ENCODE peak calls at places on chromosomes 12 and 14, in four cellular contexts. W, C, U and F are unnamed samples.

GRCh38 chr14:104752338-104752734 is 611 bp upstream of the SIVA1 start:
- DNase-seq in U (no peak), C (no peak), W (no peak), F (no peak)

GRCh38 chr14:103561381-103562134 is 899 bp downstream of the BAG5 start:
- DNase-seq in W (peak), U (no peak), C (peak), F (no peak)

GRCh38 chr12:27332407-27333310 is at the start of gene BMAL2:
- DNase-seq in C (peak), U (peak), W (peak), F (peak)

GRCh38 chr12:71041481-71041880 is 116.3 kb downstream of the TSPAN8 start:
- DNase-seq in U (no peak), C (no peak), W (no peak), F (no peak)

GRCh38 chr14:59161571-59162175 is 26.8 kb upstream of the DAAM1 start:
- DNase-seq in W (no peak), C (no peak), U (no peak), F (peak)

GRCh38 chr14:69059658-69060648 is 80.9 kb upstream of the ACTN1 start:
- DNase-seq in U (no peak), C (no peak), W (no peak), F (no peak)

GRCh38 chr12:3010214-3010930 is 51.2 kb downstream of the TEAD4 start:
- DNase-seq in U (no peak), W (no peak), C (no peak), F (no peak)

GRCh38 chr12:115871714-115872113 is 405.8 kb downstream of the MED13L start:
- DNase-seq in U (no peak), W (no peak), C (no peak), F (peak)

GRCh38 chr12:105273601-105274000 is 37.6 kb upstream of the APPL2 start:
- DNase-seq in C (no peak), U (no peak), W (no peak), F (no peak)

GRCh38 chr12:114949081-114949480 is 265.1 kb upstream of the TBX3 start:
- DNase-seq in W (no peak), C (no peak), U (no peak), F (no peak)